ENCODE peak calls at places on chromosome 2, in seven cellular contexts. One of them, this sample, is unnamed.

GRCh38 chr2:183752571-183752970 is 628.3 kb downstream of the NUP35 start:
- DNase-seq in right lobe of liver: no peak
- DNase-seq in left lung: no peak
- DNase-seq in CD4-positive, alpha-beta T cell: no peak
- DNase-seq in heart right ventricle: no peak
- DNase-seq in esophagus muscularis mucosa: no peak
- DNase-seq in pancreas: no peak
- DNase-seq in this sample: no peak

GRCh38 chr2:149100739-149101699 is 62.5 kb downstream of the LYPD6B start:
- DNase-seq in right lobe of liver: peak; percentile 69
- DNase-seq in left lung: no peak
- DNase-seq in CD4-positive, alpha-beta T cell: no peak
- DNase-seq in heart right ventricle: no peak
- DNase-seq in esophagus muscularis mucosa: no peak
- DNase-seq in pancreas: no peak
- DNase-seq in this sample: no peak

GRCh38 chr2:159030674-159031380 is 62.4 kb downstream of the TANC1 start:
- DNase-seq in right lobe of liver: no peak
- DNase-seq in left lung: no peak
- DNase-seq in CD4-positive, alpha-beta T cell: no peak
- DNase-seq in heart right ventricle: peak; percentile 43
- DNase-seq in esophagus muscularis mucosa: no peak
- DNase-seq in pancreas: no peak
- DNase-seq in this sample: no peak

GRCh38 chr2:11674983-11675382 is 5.0 kb upstream of the NTSR2 start:
- DNase-seq in right lobe of liver: no peak
- DNase-seq in left lung: no peak
- DNase-seq in CD4-positive, alpha-beta T cell: no peak
- DNase-seq in heart right ventricle: no peak
- DNase-seq in esophagus muscularis mucosa: no peak
- DNase-seq in pancreas: no peak
- DNase-seq in this sample: no peak

GRCh38 chr2:127593228-127594115 is 52.5 kb upstream of the GPR17 start:
- DNase-seq in right lobe of liver: peak; percentile 41
- DNase-seq in left lung: no peak
- DNase-seq in CD4-positive, alpha-beta T cell: no peak
- DNase-seq in heart right ventricle: no peak
- DNase-seq in esophagus muscularis mucosa: peak; percentile 72
- DNase-seq in pancreas: no peak
- DNase-seq in this sample: no peak

GRCh38 chr2:212843409-212844199 is 305.0 kb upstream of the ERBB4 start:
- DNase-seq in right lobe of liver: no peak
- DNase-seq in left lung: no peak
- DNase-seq in CD4-positive, alpha-beta T cell: no peak
- DNase-seq in heart right ventricle: no peak
- DNase-seq in esophagus muscularis mucosa: no peak
- DNase-seq in pancreas: no peak
- DNase-seq in this sample: no peak

GRCh38 chr2:133241231-133241575 is 327.1 kb downstream of the NCKAP5 start:
- DNase-seq in right lobe of liver: no peak
- DNase-seq in left lung: no peak
- DNase-seq in CD4-positive, alpha-beta T cell: no peak
- DNase-seq in heart right ventricle: no peak
- DNase-seq in esophagus muscularis mucosa: no peak
- DNase-seq in pancreas: no peak
- DNase-seq in this sample: no peak

GRCh38 chr2:237073552-237073951 is 12.1 kb upstream of the COPS8 start:
- DNase-seq in right lobe of liver: no peak
- DNase-seq in left lung: no peak
- DNase-seq in CD4-positive, alpha-beta T cell: no peak
- DNase-seq in heart right ventricle: no peak
- DNase-seq in esophagus muscularis mucosa: peak; percentile 45
- DNase-seq in pancreas: no peak
- DNase-seq in this sample: no peak

GRCh38 chr2:86298411-86299390 is 38.7 kb downstream of the REEP1 start:
- DNase-seq in right lobe of liver: peak; percentile 53
- DNase-seq in left lung: no peak
- DNase-seq in CD4-positive, alpha-beta T cell: no peak
- DNase-seq in heart right ventricle: no peak
- DNase-seq in esophagus muscularis mucosa: no peak
- DNase-seq in pancreas: no peak
- DNase-seq in this sample: no peak

GRCh38 chr2:70685771-70686171 is 82.2 kb downstream of the ADD2 start:
- DNase-seq in right lobe of liver: peak; percentile 12
- DNase-seq in left lung: no peak
- DNase-seq in CD4-positive, alpha-beta T cell: no peak
- DNase-seq in heart right ventricle: no peak
- DNase-seq in esophagus muscularis mucosa: no peak
- DNase-seq in pancreas: no peak
- DNase-seq in this sample: no peak

GRCh38 chr2:111069722-111070121 is 51.0 kb upstream of the BCL2L11 start:
- DNase-seq in right lobe of liver: no peak
- DNase-seq in left lung: no peak
- DNase-seq in CD4-positive, alpha-beta T cell: no peak
- DNase-seq in heart right ventricle: no peak
- DNase-seq in esophagus muscularis mucosa: no peak
- DNase-seq in pancreas: no peak
- DNase-seq in this sample: no peak

GRCh38 chr2:100119235-100119634 is 23.2 kb downstream of the AFF3 start:
- DNase-seq in right lobe of liver: no peak
- DNase-seq in left lung: no peak
- DNase-seq in CD4-positive, alpha-beta T cell: no peak
- DNase-seq in heart right ventricle: no peak
- DNase-seq in esophagus muscularis mucosa: no peak
- DNase-seq in pancreas: no peak
- DNase-seq in this sample: no peak

GRCh38 chr2:159124931-159125467 is 156.6 kb downstream of the TANC1 start:
- DNase-seq in right lobe of liver: no peak
- DNase-seq in left lung: no peak
- DNase-seq in CD4-positive, alpha-beta T cell: no peak
- DNase-seq in heart right ventricle: no peak
- DNase-seq in esophagus muscularis mucosa: no peak
- DNase-seq in pancreas: no peak
- DNase-seq in this sample: no peak

GRCh38 chr2:69103495-69103894 is 90.5 kb downstream of the ANTXR1 start:
- DNase-seq in right lobe of liver: no peak
- DNase-seq in left lung: no peak
- DNase-seq in CD4-positive, alpha-beta T cell: no peak
- DNase-seq in heart right ventricle: no peak
- DNase-seq in esophagus muscularis mucosa: no peak
- DNase-seq in pancreas: no peak
- DNase-seq in this sample: no peak

DNA sequence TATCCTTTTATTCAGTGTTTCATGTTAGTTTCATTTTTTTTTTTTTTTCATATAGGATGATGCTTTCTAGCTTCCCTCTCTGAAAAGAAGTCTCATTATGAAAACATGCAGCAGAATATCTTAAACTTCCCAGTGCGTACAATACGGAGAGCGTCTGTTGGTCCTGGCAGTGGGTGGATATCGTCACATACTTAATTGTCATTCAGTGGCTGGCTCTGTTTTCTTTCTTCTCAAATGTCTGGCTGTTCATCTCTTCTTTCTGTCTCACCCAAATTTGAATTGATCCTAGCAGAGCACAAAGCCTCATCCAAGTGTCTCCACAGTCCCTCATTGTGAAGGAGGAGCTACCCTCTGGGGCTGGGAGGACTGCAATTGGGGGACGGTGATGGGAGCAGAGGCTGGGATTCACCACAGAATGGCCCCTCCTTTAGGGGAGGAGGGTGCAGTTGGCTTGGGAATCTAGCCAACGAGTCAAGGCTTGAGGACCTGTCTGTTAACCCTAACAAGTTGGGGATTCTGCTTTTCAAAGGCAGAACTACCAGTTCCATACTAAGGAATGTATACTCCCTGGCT is 138.6 kb downstream of the MYT1L start:
- DNase-seq in right lobe of liver: no peak
- DNase-seq in left lung: no peak
- DNase-seq in CD4-positive, alpha-beta T cell: no peak
- DNase-seq in heart right ventricle: no peak
- DNase-seq in esophagus muscularis mucosa: no peak
- DNase-seq in pancreas: no peak
- DNase-seq in this sample: no peak
- H3K27ac ChIP-seq in right lobe of liver: no peak overlapping the region
- H3K27ac ChIP-seq in left lung: no peak overlapping the region
- H3K27ac ChIP-seq in CD4-positive, alpha-beta T cell: no peak overlapping the region
- H3K27ac ChIP-seq in heart right ventricle: no peak overlapping the region
- H3K27ac ChIP-seq in esophagus muscularis mucosa: no peak overlapping the region
- H3K27ac ChIP-seq in pancreas: no peak overlapping the region
- H3K27ac ChIP-seq in this sample: no peak overlapping the region

GRCh38 chr2:120474486-120474885 is 128.6 kb downstream of the INHBB start:
- DNase-seq in right lobe of liver: peak; percentile 38
- DNase-seq in left lung: no peak
- DNase-seq in CD4-positive, alpha-beta T cell: no peak
- DNase-seq in heart right ventricle: no peak
- DNase-seq in esophagus muscularis mucosa: no peak
- DNase-seq in pancreas: no peak
- DNase-seq in this sample: no peak

GRCh38 chr2:120472031-120472430 is 126.1 kb downstream of the INHBB start:
- DNase-seq in right lobe of liver: no peak
- DNase-seq in left lung: no peak
- DNase-seq in CD4-positive, alpha-beta T cell: no peak
- DNase-seq in heart right ventricle: no peak
- DNase-seq in esophagus muscularis mucosa: no peak
- DNase-seq in pancreas: no peak
- DNase-seq in this sample: no peak

GRCh38 chr2:120472891-120473309 is 127.0 kb downstream of the INHBB start:
- DNase-seq in right lobe of liver: peak; percentile 72
- DNase-seq in left lung: peak; percentile 48
- DNase-seq in CD4-positive, alpha-beta T cell: no peak
- DNase-seq in heart right ventricle: no peak
- DNase-seq in esophagus muscularis mucosa: no peak
- DNase-seq in pancreas: no peak
- DNase-seq in this sample: no peak

GRCh38 chr2:120476141-120476540 is 130.2 kb downstream of the INHBB start:
- DNase-seq in right lobe of liver: no peak
- DNase-seq in left lung: peak; percentile 86
- DNase-seq in CD4-positive, alpha-beta T cell: no peak
- DNase-seq in heart right ventricle: no peak
- DNase-seq in esophagus muscularis mucosa: no peak
- DNase-seq in pancreas: no peak
- DNase-seq in this sample: peak; percentile 83

GRCh38 chr2:120473522-120474271 is 127.8 kb downstream of the INHBB start:
- DNase-seq in right lobe of liver: peak; percentile 91
- DNase-seq in left lung: peak; percentile 42
- DNase-seq in CD4-positive, alpha-beta T cell: no peak
- DNase-seq in heart right ventricle: no peak
- DNase-seq in esophagus muscularis mucosa: no peak
- DNase-seq in pancreas: no peak
- DNase-seq in this sample: peak; percentile 54
- H3K27ac ChIP-seq in right lobe of liver: peak overlapping the region; percentile 90
- H3K27ac ChIP-seq in left lung: peak overlapping the region; percentile 35
- H3K27ac ChIP-seq in CD4-positive, alpha-beta T cell: no peak overlapping the region
- H3K27ac ChIP-seq in heart right ventricle: no peak overlapping the region
- H3K27ac ChIP-seq in esophagus muscularis mucosa: no peak overlapping the region
- H3K27ac ChIP-seq in pancreas: peak overlapping the region; percentile 76
- H3K27ac ChIP-seq in this sample: peak overlapping the region; percentile 53

GRCh38 chr2:162123806-162124758 is 28.0 kb downstream of the GCG start:
- DNase-seq in right lobe of liver: no peak
- DNase-seq in left lung: no peak
- DNase-seq in CD4-positive, alpha-beta T cell: no peak
- DNase-seq in heart right ventricle: no peak
- DNase-seq in esophagus muscularis mucosa: no peak
- DNase-seq in pancreas: no peak
- DNase-seq in this sample: no peak
- H3K27ac ChIP-seq in right lobe of liver: no peak overlapping the region
- H3K27ac ChIP-seq in left lung: no peak overlapping the region
- H3K27ac ChIP-seq in CD4-positive, alpha-beta T cell: no peak overlapping the region
- H3K27ac ChIP-seq in heart right ventricle: no peak overlapping the region
- H3K27ac ChIP-seq in esophagus muscularis mucosa: no peak overlapping the region
- H3K27ac ChIP-seq in pancreas: no peak overlapping the region
- H3K27ac ChIP-seq in this sample: no peak overlapping the region

GRCh38 chr2:9782197-9782719 is 61.0 kb upstream of the TAF1B start:
- DNase-seq in right lobe of liver: no peak
- DNase-seq in left lung: no peak
- DNase-seq in CD4-positive, alpha-beta T cell: peak; percentile 65
- DNase-seq in heart right ventricle: no peak
- DNase-seq in esophagus muscularis mucosa: no peak
- DNase-seq in pancreas: no peak
- DNase-seq in this sample: peak; percentile 53

GRCh38 chr2:9781252-9781651 is 62.0 kb upstream of the TAF1B start:
- DNase-seq in right lobe of liver: no peak
- DNase-seq in left lung: no peak
- DNase-seq in CD4-positive, alpha-beta T cell: no peak
- DNase-seq in heart right ventricle: no peak
- DNase-seq in esophagus muscularis mucosa: no peak
- DNase-seq in pancreas: no peak
- DNase-seq in this sample: peak; percentile 23

GRCh38 chr2:9778471-9779402 is 64.5 kb upstream of the TAF1B start:
- DNase-seq in right lobe of liver: no peak
- DNase-seq in left lung: no peak
- DNase-seq in CD4-positive, alpha-beta T cell: no peak
- DNase-seq in heart right ventricle: no peak
- DNase-seq in esophagus muscularis mucosa: no peak
- DNase-seq in pancreas: peak; percentile 24
- DNase-seq in this sample: peak; percentile 40

GRCh38 chr2:9779572-9780264 is 63.6 kb upstream of the TAF1B start:
- DNase-seq in right lobe of liver: no peak
- DNase-seq in left lung: no peak
- DNase-seq in CD4-positive, alpha-beta T cell: peak; percentile 43
- DNase-seq in heart right ventricle: no peak
- DNase-seq in esophagus muscularis mucosa: no peak
- DNase-seq in pancreas: no peak
- DNase-seq in this sample: peak; percentile 46

GRCh38 chr2:9780368-9781130 is 62.7 kb upstream of the TAF1B start:
- DNase-seq in right lobe of liver: no peak
- DNase-seq in left lung: no peak
- DNase-seq in CD4-positive, alpha-beta T cell: no peak
- DNase-seq in heart right ventricle: no peak
- DNase-seq in esophagus muscularis mucosa: no peak
- DNase-seq in pancreas: no peak
- DNase-seq in this sample: peak; percentile 36
- H3K27ac ChIP-seq in right lobe of liver: no peak overlapping the region
- H3K27ac ChIP-seq in left lung: no peak overlapping the region
- H3K27ac ChIP-seq in CD4-positive, alpha-beta T cell: peak overlapping the region; percentile 17
- H3K27ac ChIP-seq in heart right ventricle: no peak overlapping the region
- H3K27ac ChIP-seq in esophagus muscularis mucosa: no peak overlapping the region
- H3K27ac ChIP-seq in pancreas: no peak overlapping the region
- H3K27ac ChIP-seq in this sample: no peak overlapping the region

DNA sequence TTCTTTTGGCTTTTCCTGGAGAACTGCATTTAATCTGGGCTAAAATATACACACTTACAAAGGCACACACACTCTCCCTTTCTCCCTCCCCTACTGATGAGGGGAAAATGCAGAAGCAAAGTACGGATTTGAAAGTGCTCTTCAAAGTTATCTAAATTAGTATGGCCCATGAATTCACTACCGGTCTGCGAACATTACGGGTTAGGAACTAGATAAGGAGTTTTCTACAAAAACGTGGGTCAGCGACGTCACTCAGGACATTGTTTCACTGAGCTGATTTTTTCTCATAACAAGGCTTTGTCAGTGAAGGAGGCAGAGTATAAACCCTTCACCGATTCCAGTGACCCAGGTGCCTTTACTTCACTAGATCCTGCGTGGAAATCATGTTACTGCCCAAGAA is 47.3 kb downstream of the COA5 start:
- DNase-seq in right lobe of liver: no peak
- DNase-seq in left lung: no peak
- DNase-seq in CD4-positive, alpha-beta T cell: no peak
- DNase-seq in heart right ventricle: no peak
- DNase-seq in esophagus muscularis mucosa: no peak
- DNase-seq in pancreas: no peak
- DNase-seq in this sample: no peak
- H3K27ac ChIP-seq in right lobe of liver: no peak overlapping the region
- H3K27ac ChIP-seq in left lung: no peak overlapping the region
- H3K27ac ChIP-seq in CD4-positive, alpha-beta T cell: no peak overlapping the region
- H3K27ac ChIP-seq in heart right ventricle: peak overlapping the region; percentile 68
- H3K27ac ChIP-seq in esophagus muscularis mucosa: peak overlapping the region; percentile 81
- H3K27ac ChIP-seq in pancreas: no peak overlapping the region
- H3K27ac ChIP-seq in this sample: no peak overlapping the region